ENCODE peak calls at places on chromosomes 3 and 15, in six cellular contexts. M, B, U, P, E and I are unnamed samples. For H3K36me3, the result is how much of the 10 kb centered on the place peaks cover.

GRCh38 chr3:130386604-130387263 is 41.3 kb downstream of the COL6A5 start:
- DNase-seq in M (peak), B (no peak), U (no peak), P (no peak), E (peak), I (no peak)

GRCh38 chr15:39529457-39529856 is 51.4 kb upstream of the THBS1 start:
- DNase-seq in M (no peak), B (no peak), U (no peak), P (no peak), E (no peak), I (no peak)

GRCh38 chr15:80695099-80695910 is at the start of gene ABHD17C:
- DNase-seq in M (peak), B (peak), U (peak), P (peak), E (peak), I (peak)

GRCh38 chr3:40597441-40597840 is 72.7 kb downstream of the ZNF621 start:
- DNase-seq in M (peak), B (no peak), U (no peak), P (no peak), E (peak), I (no peak)

GRCh38 chr3:49880581-49881328 is 11.0 kb upstream of the CAMKV start:
- DNase-seq in M (no peak), B (no peak), U (no peak), P (no peak), E (no peak), I (no peak)

GRCh38 chr3:72678380-72678779 is 169.9 kb downstream of the SHQ1 start:
- DNase-seq in M (peak), B (no peak), U (no peak), P (no peak), E (no peak), I (no peak)

GRCh38 chr3:81891056-81891455 is 129.6 kb upstream of the GBE1 start:
- DNase-seq in M (no peak), B (no peak), U (no peak), P (no peak), E (no peak), I (no peak)

GRCh38 chr3:108489776-108490175 is 20.6 kb downstream of the MYH15 start:
- DNase-seq in M (peak), B (no peak), U (peak), P (no peak), E (peak), I (no peak)

GRCh38 chr3:179840985-179841384 is 188.1 kb downstream of the USP13 start:
- DNase-seq in M (peak), B (no peak), U (no peak), P (no peak), E (peak), I (peak)

GRCh38 chr3:195394024-195394423 is 48.8 kb downstream of the ACAP2 start:
- DNase-seq in M (no peak), B (no peak), U (no peak), P (no peak), E (no peak), I (no peak)

GRCh38 chr3:72848703-72849081 is 447 bp upstream of the SHQ1 start:
- DNase-seq in M (no peak), B (no peak), U (no peak), P (no peak), E (no peak), I (no peak)

GRCh38 chr3:68306571-68306970 is 625.8 kb downstream of the TAFA4 start:
- DNase-seq in M (no peak), B (no peak), U (no peak), P (no peak), E (no peak), I (no peak)

GRCh38 chr3:190486201-190486865 is 27.6 kb upstream of the IL1RAP start:
- DNase-seq in M (peak), B (no peak), U (no peak), P (no peak), E (peak), I (no peak)

GRCh38 chr3:130395916-130396315 is 50.4 kb downstream of the COL6A5 start:
- DNase-seq in M (peak), B (no peak), U (no peak), P (no peak), E (peak), I (no peak)

GRCh38 chr15:39770748-39771689 is 11.6 kb downstream of the FSIP1 start:
- DNase-seq in M (peak), B (no peak), U (no peak), P (no peak), E (peak), I (no peak)

GRCh38 chr3:165233521-165234195 is 37.5 kb upstream of the SLITRK3 start:
- DNase-seq in M (no peak), B (no peak), U (no peak), P (no peak), E (peak), I (no peak)

GRCh38 chr3:127041264-127041820 is 58.4 kb downstream of the PLXNA1 start:
- DNase-seq in M (no peak), B (no peak), U (no peak), P (no peak), E (no peak), I (peak)

GRCh38 chr15:77104155-77104554 is 33.2 kb upstream of the TSPAN3 start:
- DNase-seq in M (no peak), B (no peak), U (no peak), P (peak), E (peak), I (no peak)

GRCh38 chr3:52663098-52663497 is 22.6 kb downstream of the PBRM1 start:
- DNase-seq in M (no peak), B (no peak), U (no peak), P (no peak), E (no peak), I (no peak)

GRCh38 chr3:27927882-27928281 is 205.8 kb upstream of the EOMES start:
- DNase-seq in M (no peak), B (no peak), U (no peak), P (no peak), E (no peak), I (no peak)

GRCh38 chr3:48194446-48195071 is 6.3 kb upstream of the CDC25A start:
- DNase-seq in M (peak), B (peak), U (peak), P (peak), E (peak), I (peak)

GRCh38 chr3:32422943-32423342 is 31.3 kb downstream of the CMTM7 start:
- DNase-seq in M (no peak), B (no peak), U (no peak), P (no peak), E (no peak), I (no peak)

GRCh38 chr3:98557324-98558010 is 25.7 kb downstream of the GPR15 start:
- DNase-seq in M (peak), B (no peak), U (no peak), P (no peak), E (no peak), I (no peak)

GRCh38 chr3:24145981-24146822 is 201.1 kb downstream of the NR1D2 start:
- DNase-seq in M (peak), B (no peak), U (no peak), P (no peak), E (peak), I (no peak)

GRCh38 chr15:88509321-88509720 is 37.2 kb downstream of the DET1 start:
- DNase-seq in M (no peak), B (no peak), U (no peak), P (no peak), E (no peak), I (no peak)

GRCh38 chr15:35737521-35737920 is 191.6 kb upstream of the DPH6 start:
- DNase-seq in M (no peak), B (no peak), U (no peak), P (no peak), E (no peak), I (no peak)

GRCh38 chr15:83653639-83654378 is at the start of gene ADAMTSL3:
- DNase-seq in M (peak), B (peak), U (peak), P (peak), E (peak), I (no peak)

GRCh38 chr3:31606453-31606852 is 73.7 kb downstream of the STT3B start:
- DNase-seq in M (no peak), B (no peak), U (no peak), P (no peak), E (no peak), I (no peak)

GRCh38 chr15:90264649-90265048 is 823 bp upstream of the NGRN start:
- DNase-seq in M (peak), B (no peak), U (no peak), P (no peak), E (no peak), I (no peak)

GRCh38 chr3:43435706-43436105 is 149.4 kb downstream of the SNRK start:
- DNase-seq in M (no peak), B (no peak), U (no peak), P (no peak), E (no peak), I (no peak)

GRCh38 chr3:113070226-113071220 is 79.7 kb downstream of the GTPBP8 start:
- DNase-seq in M (no peak), B (no peak), U (no peak), P (no peak), E (peak), I (no peak)

GRCh38 chr15:25886498-25887140 is 23.5 kb upstream of the ATP10A start:
- DNase-seq in M (no peak), B (no peak), U (no peak), P (no peak), E (peak), I (no peak)

GRCh38 chr15:74274485-74275038 is 38.4 kb downstream of the CCDC33 start:
- DNase-seq in M (no peak), B (peak), U (no peak), P (no peak), E (no peak), I (no peak)
- H3K36me3 ChIP-seq in M (under half), B (under half), U (under half), P (under half), E (under half), I (under half)

GRCh38 chr3:157755254-157755653 is 252.0 kb upstream of the VEPH1 start:
- DNase-seq in M (no peak), B (no peak), U (no peak), P (no peak), E (no peak), I (no peak)
- TF ChIP-seq CTCF in M (no peak), B (no peak), U (peak), P (no peak), E (peak), I (no peak)

DNA sequence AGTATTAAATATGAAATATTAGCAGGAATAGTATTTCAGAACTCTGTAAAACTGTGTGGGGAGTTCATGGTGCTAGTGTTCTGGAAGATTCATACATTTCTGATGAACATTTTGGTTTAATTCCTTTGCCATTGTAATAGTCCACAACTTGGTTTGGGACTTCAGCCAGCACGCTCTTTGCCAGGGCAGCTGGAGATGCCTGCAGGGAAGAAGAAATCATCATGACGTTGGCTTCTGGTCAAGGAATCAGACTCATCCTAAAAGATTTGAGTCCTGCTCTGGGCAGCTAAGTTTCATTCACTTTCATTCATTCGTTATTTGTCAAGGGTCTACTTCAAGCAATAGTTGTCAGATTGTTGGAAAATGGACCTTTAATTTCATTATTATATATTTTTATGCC is 32.4 kb upstream of the MRPL3 start:
- DNase-seq in M (peak), B (no peak), U (no peak), P (no peak), E (peak), I (no peak)
- H3K27ac ChIP-seq in M (no peak), B (no peak), U (no peak), P (no peak), E (no peak), I (no peak)

DNA sequence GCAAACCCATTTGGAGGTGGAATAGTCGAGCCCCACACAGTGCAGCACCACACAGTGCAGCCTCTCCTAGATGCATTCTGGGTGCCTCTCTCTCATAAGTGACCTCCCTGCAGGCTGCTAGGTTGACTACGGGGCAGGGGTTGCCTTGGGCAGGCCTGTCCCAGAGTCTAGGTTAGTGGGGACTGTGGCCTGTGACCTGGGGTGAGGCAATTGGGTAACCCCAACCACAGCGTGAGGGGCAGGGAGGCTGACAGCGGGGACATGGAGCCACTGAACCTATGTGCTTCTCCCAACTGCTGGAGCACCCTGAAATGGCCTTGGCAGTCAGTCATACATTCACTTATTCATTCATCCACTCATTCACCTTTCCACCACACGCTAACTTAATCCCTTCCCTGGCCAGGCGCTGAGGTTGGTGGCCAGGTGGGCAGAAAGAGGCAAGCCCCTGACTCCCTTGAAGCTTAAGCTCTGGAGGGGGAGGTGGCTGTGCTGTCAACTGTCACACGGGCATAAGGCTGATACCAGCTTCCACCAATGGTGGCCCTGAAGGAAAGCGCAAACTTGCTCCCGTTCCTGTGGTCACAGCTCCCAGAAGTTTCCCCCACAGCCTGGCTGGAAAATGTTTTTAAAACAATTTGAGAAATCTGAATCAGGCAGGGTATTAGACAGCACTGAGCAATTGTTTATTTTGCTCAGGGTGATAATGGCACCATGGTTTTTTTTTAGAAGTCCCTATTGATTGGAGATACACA is 46.2 kb downstream of the WNT7A start:
- DNase-seq in M (no peak), B (no peak), U (no peak), P (no peak), E (no peak), I (no peak)
- H3K36me3 ChIP-seq in M (under half), B (under half), U (under half), P (under half), E (under half), I (under half)

GRCh38 chr3:204102-204501 is 7.5 kb downstream of the CHL1 start:
- DNase-seq in M (no peak), B (no peak), U (no peak), P (no peak), E (no peak), I (no peak)

GRCh38 chr3:210649-211048 is 14.1 kb downstream of the CHL1 start:
- DNase-seq in M (no peak), B (no peak), U (no peak), P (no peak), E (no peak), I (no peak)

GRCh38 chr3:212432-212831 is 15.9 kb downstream of the CHL1 start:
- DNase-seq in M (no peak), B (no peak), U (no peak), P (no peak), E (no peak), I (no peak)

DNA sequence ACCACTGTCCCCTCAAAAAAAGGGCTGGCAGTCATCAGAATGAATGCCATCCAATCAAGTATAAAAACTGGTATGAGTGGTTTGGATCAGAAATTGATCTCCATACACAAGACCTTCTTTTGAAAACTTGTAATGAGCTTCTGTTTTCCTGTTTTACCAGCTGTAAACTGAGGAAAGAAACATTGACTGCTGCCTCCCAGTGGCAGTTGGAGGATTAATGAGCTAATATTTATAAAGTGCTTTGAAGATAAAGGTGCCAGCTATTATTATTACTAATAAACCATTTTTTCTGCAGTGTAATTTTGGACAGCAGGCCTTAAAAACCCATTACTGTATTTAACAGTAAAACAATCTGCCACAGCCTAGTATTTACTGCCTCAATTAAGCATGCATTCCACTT is 11.4 kb downstream of the CHL1 start:
- DNase-seq in M (no peak), B (no peak), U (no peak), P (no peak), E (no peak), I (no peak)
- TF ChIP-seq CTCF in M (no peak), B (no peak), U (no peak), P (peak), E (no peak), I (peak)

DNA sequence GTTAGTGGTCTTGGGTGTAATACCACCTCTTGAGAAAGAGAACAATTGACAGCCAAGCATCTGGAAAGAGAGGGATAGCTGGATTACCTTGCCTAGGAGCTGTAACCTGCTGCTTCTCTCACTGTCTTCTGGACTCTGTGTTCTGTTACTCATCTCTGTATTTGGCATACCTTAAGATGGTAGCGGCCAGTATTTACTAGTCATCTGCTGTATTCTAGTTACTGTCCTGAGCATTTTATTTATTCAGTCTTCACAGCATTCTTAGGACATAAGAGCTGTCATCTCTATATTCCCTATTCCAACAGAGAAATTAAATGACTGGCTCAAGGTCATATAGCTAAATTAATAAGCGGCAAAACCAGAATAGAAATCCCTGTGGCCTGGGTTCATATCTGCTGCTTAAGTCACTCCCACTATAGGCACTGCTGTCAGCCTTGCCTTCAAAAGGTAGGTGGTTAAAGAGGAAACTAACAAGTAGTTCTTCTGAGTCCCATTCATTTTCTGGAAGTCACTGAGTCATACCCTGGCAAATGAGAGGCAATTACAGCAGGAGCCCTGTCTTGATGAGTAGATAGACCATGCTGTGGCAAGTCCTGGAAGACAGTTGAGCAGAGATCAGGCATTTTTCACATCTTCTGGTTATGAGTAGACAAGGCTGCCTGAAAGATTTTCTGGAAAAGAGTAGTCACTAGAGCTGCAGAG is 68.2 kb downstream of the RAB7A start:
- DNase-seq in M (peak), B (no peak), U (no peak), P (no peak), E (peak), I (no peak)
- H3K27ac ChIP-seq in M (peak), B (no peak), U (peak), P (peak), E (peak), I (peak)

GRCh38 chr3:186073641-186074040 is 35.2 kb downstream of the ETV5 start:
- DNase-seq in M (no peak), B (no peak), U (no peak), P (no peak), E (no peak), I (no peak)

GRCh38 chr3:186075931-186076567 is 32.8 kb downstream of the ETV5 start:
- DNase-seq in M (peak), B (no peak), U (no peak), P (no peak), E (no peak), I (no peak)

GRCh38 chr3:186077466-186077865 is 31.4 kb downstream of the ETV5 start:
- DNase-seq in M (no peak), B (no peak), U (no peak), P (no peak), E (no peak), I (no peak)

GRCh38 chr3:186079925-186080324 is 29.0 kb downstream of the ETV5 start:
- DNase-seq in M (no peak), B (no peak), U (no peak), P (no peak), E (no peak), I (no peak)

DNA sequence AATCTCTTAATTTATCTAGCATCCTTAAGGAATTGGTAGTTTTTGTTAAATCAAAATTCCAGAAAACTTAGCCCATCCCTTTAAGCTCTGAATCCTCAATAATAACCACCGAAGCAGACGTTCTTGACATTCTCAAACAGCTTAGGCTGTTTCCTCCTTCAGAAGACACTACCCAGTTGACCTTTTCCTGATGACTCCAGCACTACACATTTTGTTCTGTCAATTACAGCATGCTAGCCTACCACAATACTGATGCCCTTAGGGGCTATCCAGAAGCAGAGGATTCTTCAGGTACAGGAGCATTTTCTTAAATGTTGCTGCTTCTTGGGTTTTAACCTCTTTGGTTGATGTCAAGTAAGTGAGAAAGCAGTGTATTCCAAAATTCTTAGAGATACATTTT is 33.4 kb downstream of the ETV5 start:
- DNase-seq in M (peak), B (no peak), U (no peak), P (no peak), E (no peak), I (no peak)
- H3K36me3 ChIP-seq in M (under half), B (under half), U (half or more), P (under half), E (under half), I (under half)

GRCh38 chr3:65914032-65914739 is 124.5 kb downstream of the MAGI1 start:
- DNase-seq in M (no peak), B (no peak), U (no peak), P (no peak), E (peak), I (no peak)
- TF ChIP-seq CTCF in M (no peak), B (no peak), U (peak), P (peak), E (peak), I (no peak)

GRCh38 chr3:184250167-184250828 is 826 bp downstream of the EEF1AKMT4 start:
- DNase-seq in M (peak), B (peak), U (peak), P (peak), E (peak), I (peak)
- H3K27ac ChIP-seq in M (peak), B (peak), U (peak), P (peak), E (peak), I (peak)

DNA sequence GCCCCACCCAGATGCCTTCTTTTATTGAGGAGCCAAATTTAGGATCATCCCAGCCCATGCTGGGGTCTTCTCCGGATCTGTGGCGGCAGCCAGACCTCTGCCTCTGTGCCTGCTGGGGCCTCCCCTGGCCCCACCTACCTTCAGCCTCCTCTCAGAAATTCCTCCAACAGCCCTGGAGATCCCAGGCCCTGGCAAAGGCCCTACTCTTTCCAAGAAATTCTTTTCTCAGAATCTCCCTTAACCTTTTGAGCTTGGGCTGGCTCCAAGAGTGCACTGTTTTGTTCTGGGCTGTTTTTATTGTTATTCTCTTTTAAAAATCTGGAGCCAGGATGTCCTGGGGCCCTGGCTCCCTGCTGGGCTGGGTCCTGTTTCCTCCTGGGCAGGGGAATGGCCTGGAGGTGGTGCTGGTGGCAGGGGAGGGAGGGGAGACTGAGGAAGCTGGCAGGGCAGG is 57.8 kb downstream of the GRIP2 start:
- DNase-seq in M (no peak), B (no peak), U (no peak), P (peak), E (peak), I (no peak)
- H3K36me3 ChIP-seq in M (under half), B (under half), U (under half), P (under half), E (under half), I (under half)